ENCODE peak calls at places on chromosome 18, in four cellular contexts. N is CD8-positive, alpha-beta T cell; S is heart right ventricle; A is psoas muscle. F is an unnamed sample. For H3K36me3, the result is how much of the 10 kb centered on the place peaks cover.

GRCh38 chr18:34867520-34867919 is 157.4 kb downstream of the DTNA start:
- DNase-seq in N (no peak), S (peak), A (no peak), F (no peak)

GRCh38 chr18:43486462-43486861 is 209.2 kb upstream of the SYT4 start:
- DNase-seq in N (no peak), S (no peak), A (no peak), F (no peak)

GRCh38 chr18:519019-519879 is 18.7 kb upstream of the COLEC12 start:
- DNase-seq in N (no peak), S (peak), A (peak), F (peak)

GRCh38 chr18:49014605-49015267 is 64.0 kb upstream of the SMAD7 start:
- DNase-seq in N (no peak), S (no peak), A (no peak), F (no peak)

GRCh38 chr18:29457316-29457715 is 1280.4 kb upstream of the CDH2 start:
- DNase-seq in N (no peak), S (no peak), A (no peak), F (no peak)

GRCh38 chr18:24792164-24792563 is 331.7 kb downstream of the HRH4 start:
- DNase-seq in N (no peak), S (no peak), A (no peak), F (no peak)

GRCh38 chr18:39751161-39751560 is 2185.6 kb upstream of the CELF4 start:
- DNase-seq in N (no peak), S (no peak), A (no peak), F (no peak)

GRCh38 chr18:62128157-62128556 is 58.7 kb downstream of the PIGN start:
- DNase-seq in N (no peak), S (no peak), A (no peak), F (no peak)

GRCh38 chr18:31679133-31679731 is 5.1 kb downstream of the B4GALT6 start:
- DNase-seq in N (no peak), S (no peak), A (no peak), F (no peak)
- H3K27ac ChIP-seq in N (no peak), S (peak), A (peak), F (no peak)

DNA sequence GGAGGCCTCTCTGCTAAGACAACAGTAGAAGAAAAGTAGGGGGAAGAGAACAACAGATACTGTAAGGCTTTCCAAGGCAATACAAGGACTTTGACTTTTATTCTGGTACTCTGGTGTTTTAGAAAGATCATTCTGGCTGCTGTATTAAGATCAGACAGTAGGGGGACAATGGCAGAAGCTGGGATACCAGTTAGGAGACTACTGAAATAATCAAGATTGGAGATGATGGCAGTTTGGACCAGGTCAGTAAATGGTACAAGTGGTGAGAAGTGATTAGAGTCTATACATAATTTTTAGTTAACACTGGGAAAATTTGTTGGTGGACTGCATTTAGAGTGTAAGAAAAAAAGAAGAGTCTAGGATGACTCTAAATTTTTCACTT is 139.7 kb downstream of the ROCK1 start:
- DNase-seq in N (no peak), S (no peak), A (no peak), F (no peak)
- H3K36me3 ChIP-seq in N (under half), S (under half), A (under half), F (under half)

DNA sequence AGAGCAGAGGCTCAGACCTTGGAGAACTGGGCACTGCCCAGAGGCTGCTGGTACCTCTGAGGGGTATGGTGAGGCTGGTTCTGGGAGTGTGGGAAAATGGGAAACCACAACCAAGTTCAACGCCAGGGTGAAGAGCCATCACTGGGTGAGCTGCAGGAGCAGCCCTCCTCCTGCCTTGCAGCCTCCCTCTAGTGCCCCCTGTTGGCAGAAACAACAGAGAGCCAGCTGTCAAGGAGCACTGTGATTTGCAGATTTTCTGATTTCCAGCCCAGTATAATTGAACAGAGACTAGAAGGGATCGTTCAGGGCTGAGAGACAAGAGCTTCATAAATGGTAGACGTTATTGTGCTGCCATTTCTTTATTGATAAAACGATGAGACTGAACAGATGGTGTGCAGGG is 50.5 kb downstream of the MAPK4 start:
- DNase-seq in N (no peak), S (no peak), A (no peak), F (no peak)
- TF ChIP-seq CTCF in N (no peak), S (no peak), A (no peak), F (no peak)

GRCh38 chr18:66439207-66439606 is 164.7 kb downstream of the CDH19 start:
- DNase-seq in N (no peak), S (no peak), A (no peak), F (no peak)
- H3K27ac ChIP-seq in N (no peak), S (no peak), A (no peak), F (no peak)

DNA sequence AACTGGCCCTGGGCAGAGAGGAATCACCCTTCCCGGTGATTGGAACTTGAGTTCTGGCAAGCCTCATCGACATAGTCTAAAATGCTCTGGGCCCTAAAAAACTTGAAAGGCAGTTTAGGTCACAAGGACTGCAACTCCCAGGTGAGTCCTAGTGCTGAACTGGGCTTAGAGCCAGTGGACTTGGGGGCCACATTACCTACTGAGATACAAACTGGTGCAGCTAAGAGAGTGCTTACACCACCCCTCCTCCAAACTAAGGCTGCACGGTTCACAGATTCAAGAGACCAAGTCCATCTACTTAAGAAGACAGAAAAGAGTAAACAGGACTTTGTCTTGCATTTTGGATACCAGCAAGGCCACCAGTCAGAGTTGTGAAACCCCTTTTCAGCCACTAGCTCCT is 25.3 kb downstream of the ZNF519 start:
- DNase-seq in N (no peak), S (no peak), A (no peak), F (no peak)
- H3K36me3 ChIP-seq in N (under half), S (under half), A (under half), F (under half)

GRCh38 chr18:37684590-37684989 is 119.0 kb upstream of the CELF4 start:
- DNase-seq in N (no peak), S (no peak), A (no peak), F (no peak)
- TF ChIP-seq CTCF in N (no peak), S (no peak), A (no peak), F (no peak)

DNA sequence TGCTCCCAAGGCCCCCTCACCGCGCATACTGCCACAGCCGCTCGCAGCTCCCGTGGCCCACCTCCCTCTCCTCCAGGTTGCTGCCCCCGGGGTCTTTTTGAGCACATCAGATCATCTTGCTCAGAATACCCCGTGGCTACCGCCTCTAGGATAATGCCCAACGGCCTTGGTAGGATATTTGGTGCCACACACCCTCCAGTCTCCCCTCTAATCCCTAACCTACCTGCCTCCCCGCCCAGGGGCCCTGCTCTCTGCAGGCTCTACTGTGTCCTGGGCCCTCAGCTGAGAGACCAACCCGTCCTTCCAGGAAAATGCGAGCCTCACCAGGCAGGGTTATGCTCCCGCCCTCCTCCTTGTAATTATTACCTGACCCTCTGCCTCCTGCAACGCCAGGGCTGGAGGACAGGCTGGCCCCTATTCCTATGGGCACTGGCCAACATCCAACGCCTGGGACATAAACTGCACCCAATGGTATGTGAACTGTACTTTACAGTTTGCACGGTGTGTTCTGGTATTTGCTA is 1.5 kb upstream of the MTCL1 start:
- DNase-seq in N (no peak), S (no peak), A (no peak), F (no peak)
- H3K27ac ChIP-seq in N (no peak), S (peak), A (peak), F (peak)

F was measured in lung.